ENCODE peak calls at places on chromosome 4, in four cellular contexts. A is A549, J is lower leg skin, D is cardiac fibroblast. F is an unnamed sample.

GRCh38 chr4:151260526-151260925 is 16.4 kb upstream of the PRSS48 start:
- DNase-seq in A (no peak), J (no peak), D (peak), F (no peak)

GRCh38 chr4:22363071-22363470 is 152.8 kb downstream of the ADGRA3 start:
- DNase-seq in A (no peak), J (no peak), D (peak), F (no peak)

GRCh38 chr4:150212927-150213326 is 134.7 kb downstream of the DCLK2 start:
- DNase-seq in A (no peak), J (no peak), D (no peak), F (no peak)

GRCh38 chr4:174467107-174467506 is 55.2 kb downstream of the HPGD start:
- DNase-seq in A (no peak), J (no peak), D (peak), F (no peak)

GRCh38 chr4:21413807-21414370 is 534.7 kb downstream of the KCNIP4 start:
- DNase-seq in A (no peak), J (no peak), D (no peak), F (no peak)

GRCh38 chr4:117093581-117093980 is 8.2 kb upstream of the TRAM1L1 start:
- DNase-seq in A (no peak), J (no peak), D (no peak), F (no peak)

GRCh38 chr4:76897522-76898384 is at the start of gene SOWAHB:
- DNase-seq in A (no peak), J (no peak), D (no peak), F (peak)

GRCh38 chr4:150318527-150318926 is 240.3 kb downstream of the DCLK2 start:
- DNase-seq in A (no peak), J (no peak), D (no peak), F (no peak)

GRCh38 chr4:107252621-107253020 is 216.5 kb upstream of the DKK2 start:
- DNase-seq in A (no peak), J (no peak), D (no peak), F (no peak)

GRCh38 chr4:67723949-67724348 is 23.0 kb upstream of the UBA6 start:
- DNase-seq in A (no peak), J (no peak), D (no peak), F (no peak)

GRCh38 chr4:53804719-53805118 is 213.4 kb upstream of the LNX1 start:
- DNase-seq in A (peak), J (no peak), D (peak), F (no peak)

GRCh38 chr4:151922306-151922705 is 161.5 kb upstream of the GATB start:
- DNase-seq in A (no peak), J (no peak), D (peak), F (no peak)

GRCh38 chr4:40530961-40531635 is 98.6 kb downstream of the RBM47 start:
- DNase-seq in A (peak), J (no peak), D (no peak), F (no peak)

GRCh38 chr4:48268956-48269860 is at the start of gene TEC:
- DNase-seq in A (peak), J (peak), D (peak), F (peak)

GRCh38 chr4:78720994-78721677 is 55.0 kb upstream of the BMP2K start:
- DNase-seq in A (no peak), J (no peak), D (no peak), F (no peak)

GRCh38 chr4:27678027-27678426 is 817.4 kb downstream of the STIM2 start:
- DNase-seq in A (no peak), J (no peak), D (no peak), F (no peak)
- TF ChIP-seq CTCF in A (no peak), J (no peak), D (no peak), F (no peak)

GRCh38 chr4:139453041-139453370 is 915 bp upstream of the RAB33B start:
- DNase-seq in A (peak), J (no peak), D (no peak), F (no peak)
- TF ChIP-seq CTCF in A (no peak), J (no peak), D (peak), F (no peak)

DNA sequence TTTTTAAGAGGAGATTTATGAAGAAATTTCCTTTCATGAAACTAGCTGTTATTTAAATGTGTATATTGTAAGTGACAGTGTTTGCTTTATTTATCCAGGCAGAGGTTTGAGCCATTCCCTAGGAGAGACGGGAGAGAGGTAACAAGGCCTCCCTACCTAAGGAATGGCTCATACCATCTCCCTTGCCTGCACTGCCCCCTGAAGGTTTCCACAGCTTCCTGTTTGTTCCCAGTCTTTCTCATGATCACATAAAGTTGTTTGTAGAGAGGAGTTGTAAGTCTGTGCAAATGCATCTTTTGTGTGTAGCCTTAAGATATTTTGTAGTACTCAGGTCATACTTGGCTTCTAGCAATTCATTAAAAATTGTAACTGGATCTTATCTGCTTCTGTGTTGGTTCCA is 1504.5 kb upstream of the PCDH10 start:
- DNase-seq in A (peak), J (no peak), D (peak), F (no peak)
- TF ChIP-seq CTCF in A (no peak), J (no peak), D (peak), F (no peak)

DNA sequence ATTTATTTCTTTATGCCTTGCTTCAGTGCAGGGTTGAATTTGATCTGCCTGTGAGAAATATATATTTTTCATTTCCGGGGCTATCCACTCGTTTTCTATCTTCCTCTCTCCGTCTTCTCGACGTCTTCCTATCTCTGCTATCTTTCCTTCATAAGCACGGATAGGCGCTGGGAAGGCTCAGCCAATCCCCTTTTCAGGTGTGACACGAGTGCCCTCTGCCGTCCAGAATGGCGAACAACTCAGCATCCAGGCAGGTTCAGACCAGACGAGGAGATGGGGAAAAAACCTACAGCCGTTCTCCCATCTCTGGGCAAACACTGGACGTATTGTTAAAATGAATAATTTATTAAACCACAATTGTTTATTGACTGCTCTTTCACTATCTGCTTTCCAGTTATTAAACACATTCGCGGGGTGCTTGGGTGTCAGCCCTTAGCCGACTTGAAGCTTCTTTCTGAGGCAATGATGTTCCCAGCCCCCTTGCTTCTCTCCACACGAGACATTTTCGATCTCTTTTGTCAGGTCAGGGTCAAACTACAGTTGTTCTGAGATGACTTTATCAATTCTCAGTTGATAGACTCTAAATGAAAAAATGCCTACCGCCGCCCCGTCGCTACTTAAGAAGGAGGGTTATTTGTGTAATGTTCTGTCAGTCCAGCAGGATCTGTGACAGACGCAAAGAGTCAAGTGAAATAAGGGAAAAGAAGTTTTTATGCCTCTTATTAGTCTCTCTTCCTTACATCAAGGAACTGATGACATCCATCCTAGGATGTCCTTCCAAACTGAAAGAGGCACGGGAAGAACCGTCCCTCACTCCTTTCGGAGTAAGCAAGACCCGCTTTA is 96.3 kb upstream of the NOCT start:
- DNase-seq in A (peak), J (no peak), D (peak), F (no peak)
- TF ChIP-seq CTCF in A (peak), J (no peak), D (peak), F (peak)

F was measured in coronary artery.